ENCODE peak calls at places on chromosomes 6 and 20, in six cellular contexts. U, X, C, Y, G and I are unnamed samples.

GRCh38 chr6:6407061-6407723 is 86.7 kb upstream of the F13A1 start:
- DNase-seq in G (no peak), U (no peak), X (no peak), C (no peak), Y (no peak), I (no peak)

GRCh38 chr6:74161380-74161779 is 465.4 kb downstream of the CD109 start:
- DNase-seq in U (peak), G (no peak), Y (no peak), C (no peak), X (no peak), I (no peak)

GRCh38 chr6:106609699-106610098 is 19.6 kb downstream of the RTN4IP1 start:
- DNase-seq in U (no peak), C (no peak), G (no peak), X (no peak), Y (no peak), I (no peak)

GRCh38 chr20:24747015-24747712 is 201.9 kb upstream of the CST7 start:
- DNase-seq in X (no peak), C (no peak), Y (no peak), G (no peak), U (no peak), I (peak)

GRCh38 chr6:44177691-44178423 is 19.2 kb downstream of the CAPN11 start:
- DNase-seq in Y (no peak), C (no peak), X (no peak), U (peak), G (no peak), I (peak)

GRCh38 chr20:63877755-63878470 is 12.8 kb downstream of the TPD52L2 start:
- DNase-seq in U (no peak), X (no peak), Y (no peak), G (no peak), C (no peak), I (no peak)

GRCh38 chr20:53582574-53583351 is 10.9 kb downstream of the ZNF217 start:
- DNase-seq in G (peak), Y (no peak), C (no peak), X (no peak), U (peak), I (no peak)

GRCh38 chr6:163554663-163555062 is 140.1 kb downstream of the QKI start:
- DNase-seq in X (peak), G (no peak), U (peak), Y (no peak), C (peak), I (peak)

GRCh38 chr20:2867081-2867860 is 6.0 kb upstream of the PTPRA start:
- DNase-seq in X (no peak), U (no peak), Y (peak), G (no peak), C (no peak), I (no peak)

GRCh38 chr6:29531668-29532067 is 27.9 kb downstream of the UBD start:
- DNase-seq in Y (no peak), G (no peak), C (no peak), U (no peak), X (no peak), I (no peak)

GRCh38 chr6:56091159-56091869 is 156.1 kb downstream of the COL21A1 start:
- DNase-seq in G (no peak), X (no peak), Y (no peak), C (no peak), U (peak), I (no peak)

GRCh38 chr6:14012313-14013036 is 87.7 kb downstream of the RNF182 start:
- DNase-seq in G (no peak), Y (no peak), X (no peak), C (no peak), U (no peak), I (no peak)

GRCh38 chr6:382883-383420 is 8.6 kb upstream of the IRF4 start:
- DNase-seq in X (no peak), Y (no peak), G (no peak), C (no peak), U (no peak), I (peak)

GRCh38 chr6:157597461-157598312 is 216.7 kb downstream of the ZDHHC14 start:
- DNase-seq in G (peak), C (no peak), X (no peak), U (peak), Y (no peak), I (peak)

DNA sequence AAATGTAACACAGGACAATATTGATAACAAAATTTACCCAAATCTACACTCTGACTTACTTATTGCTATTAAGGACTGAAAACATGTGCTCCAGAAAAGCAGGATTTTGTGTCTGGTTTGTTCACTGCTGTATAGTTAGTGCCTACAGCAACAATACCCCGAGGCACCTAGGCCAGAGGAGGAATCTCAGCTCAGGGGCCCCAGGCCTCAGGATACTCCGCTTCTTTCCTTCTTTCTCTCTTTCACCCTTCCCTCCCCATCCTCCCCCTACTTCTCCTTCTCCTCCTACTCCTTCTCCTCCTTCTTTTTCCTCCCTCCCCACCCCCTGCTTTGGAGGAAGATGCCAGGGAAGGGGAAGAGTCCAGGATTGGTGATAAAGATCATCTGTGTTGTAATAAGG is 985 bp upstream of the VNN2 start:
- DNase-seq in G (no peak), U (no peak), Y (no peak), C (no peak), X (no peak), I (no peak)
- H3K27ac ChIP-seq in G (no peak), U (no peak), Y (no peak), C (no peak), X (no peak), I (no peak)

GRCh38 chr20:62363920-62364851 is 2.9 kb downstream of the LAMA5 start:
- DNase-seq in G (no peak), C (no peak), U (no peak), Y (peak), X (peak), I (peak)

GRCh38 chr20:62367136-62367482 is at the start of gene LAMA5:
- DNase-seq in U (no peak), G (no peak), C (no peak), Y (peak), X (peak), I (peak)

GRCh38 chr20:62366370-62367135 is 559 bp downstream of the LAMA5 start:
- DNase-seq in G (no peak), C (no peak), Y (peak), X (peak), U (no peak), I (peak)

GRCh38 chr20:62364911-62365736 is 2.0 kb downstream of the LAMA5 start:
- DNase-seq in U (no peak), C (no peak), Y (peak), G (no peak), X (peak), I (peak)

GRCh38 chr20:62365814-62366369 is 1.2 kb downstream of the LAMA5 start:
- DNase-seq in X (peak), U (no peak), C (no peak), G (no peak), Y (peak), I (peak)
- H3K4me3 ChIP-seq in X (peak), U (peak), C (no peak), G (peak), Y (peak), I (peak)

DNA sequence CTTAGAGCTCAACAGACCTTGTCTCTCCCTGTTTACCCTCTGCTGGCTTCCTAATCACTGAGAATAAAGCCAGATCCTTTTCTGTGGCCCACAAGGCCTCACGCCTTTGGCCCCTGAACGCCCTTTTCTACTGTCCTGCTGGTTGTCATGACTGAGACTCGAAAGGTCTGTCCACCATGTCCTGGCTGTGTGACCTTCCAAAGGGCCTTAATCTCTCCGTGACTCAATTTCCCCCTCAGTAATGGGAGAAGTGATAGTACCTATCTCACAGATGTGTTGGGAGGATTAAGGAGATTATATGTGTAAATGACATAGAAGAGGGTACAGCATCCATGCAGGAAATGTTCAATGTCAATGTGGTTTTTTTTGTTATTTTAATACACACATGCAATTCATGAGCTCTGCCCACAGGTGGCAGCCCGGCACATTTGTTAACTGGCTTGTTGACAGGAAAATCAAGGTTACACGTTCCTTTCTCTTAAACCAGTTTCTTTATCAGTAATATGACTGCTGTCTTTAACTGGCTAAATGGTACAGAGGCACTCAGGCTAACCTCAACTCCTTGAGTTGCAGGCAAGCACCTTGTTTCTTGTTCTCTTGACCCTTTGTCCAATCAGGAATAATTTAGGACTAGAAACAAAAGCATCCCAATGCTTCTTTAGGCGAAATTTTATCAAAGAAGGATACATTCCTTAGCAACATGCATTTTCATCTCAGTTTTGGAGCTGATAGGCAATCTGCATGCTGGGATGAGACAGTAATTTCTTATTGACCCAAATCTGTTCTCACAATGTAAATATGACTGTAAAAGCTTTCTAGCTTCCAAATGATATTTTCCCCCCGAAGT is 16.6 kb downstream of the SLC22A1 start:
- DNase-seq in G (no peak), U (peak), X (peak), Y (peak), C (peak), I (no peak)
- H3K27ac ChIP-seq in G (no peak), U (no peak), X (no peak), Y (no peak), C (no peak), I (peak)

DNA sequence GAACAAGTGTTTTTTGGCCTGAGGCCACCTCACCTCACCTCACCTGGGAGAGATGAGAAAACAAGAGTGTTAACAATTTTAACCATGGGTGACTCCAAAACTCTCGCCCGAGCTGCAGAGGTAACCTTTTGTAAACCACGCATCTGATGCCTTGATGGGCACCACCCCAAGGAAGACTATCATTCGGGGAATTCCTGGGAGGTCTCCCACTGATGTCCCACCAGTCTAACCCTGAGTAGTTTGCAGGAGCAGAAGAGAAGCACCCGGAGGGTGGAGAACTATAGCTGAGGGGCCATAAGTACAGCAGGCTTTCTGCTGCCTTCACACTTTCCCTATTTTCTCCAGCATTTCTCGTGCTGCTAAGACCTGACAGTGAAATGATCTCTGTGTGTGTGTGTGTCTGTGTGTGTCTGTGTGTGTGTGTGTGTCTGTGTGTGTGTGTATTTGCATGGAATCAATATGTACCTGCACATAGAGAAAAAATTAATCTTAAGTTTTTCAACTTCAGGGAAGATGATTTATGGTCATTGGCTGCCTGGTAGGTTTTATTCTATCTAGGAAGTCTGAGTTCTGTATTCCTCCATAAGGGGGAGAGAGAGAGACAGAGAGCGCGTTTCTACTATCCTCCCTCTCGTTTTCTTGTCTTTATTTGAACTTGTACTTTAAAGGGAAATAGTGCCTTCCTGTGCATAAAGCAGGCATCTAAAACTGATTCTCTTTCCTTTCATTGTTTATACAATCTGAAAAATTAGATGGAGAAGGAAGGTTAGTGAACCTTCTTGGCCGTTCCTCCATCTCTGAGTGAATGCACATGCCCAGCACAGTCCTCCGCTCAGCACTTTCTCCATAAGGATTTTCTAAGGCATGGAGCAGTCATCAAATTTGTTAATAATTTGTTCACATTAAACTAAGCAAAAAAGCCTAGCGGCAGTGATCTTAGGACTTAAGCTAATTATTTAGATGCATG is 75.9 kb downstream of the CAP2 start:
- DNase-seq in Y (no peak), U (peak), C (no peak), X (no peak), G (no peak), I (no peak)
- H3K4me3 ChIP-seq in Y (no peak), U (no peak), C (no peak), X (no peak), G (no peak), I (no peak)